ENCODE peak calls at places on chromosomes 6 and 20, in four cellular contexts. H is GM13977, E is hepatocyte, U is LoVo. L is an unnamed sample.

GRCh38 chr6:6851059-6851658 is 256.6 kb upstream of the RREB1 start:
- DNase-seq in H (no peak), E (peak; percentile 75), U (peak; percentile 90), L (no peak)

GRCh38 chr20:11716239-11716944 is 201.3 kb upstream of the BTBD3 start:
- DNase-seq in H (no peak), E (peak; percentile 66), U (peak; percentile 20), L (peak; percentile 76)

GRCh38 chr6:26233608-26234420 is 131.2 kb upstream of the BTN3A2 start:
- DNase-seq in H (peak; percentile 50), E (no peak), U (peak; percentile 44), L (peak; percentile 76)

GRCh38 chr6:145442110-145442509 is 293.2 kb downstream of the EPM2A start:
- DNase-seq in H (no peak), E (no peak), U (no peak), L (no peak)

GRCh38 chr6:3041606-3042005 is 26.7 kb upstream of the RIPK1 start:
- DNase-seq in H (no peak), E (no peak), U (no peak), L (no peak)

GRCh38 chr6:9799582-9799981 is 615.3 kb downstream of the TFAP2A start:
- DNase-seq in H (no peak), E (no peak), U (no peak), L (no peak)

GRCh38 chr6:117906905-117907599 is at the start of gene SLC35F1:
- DNase-seq in H (peak; percentile 71), E (peak; percentile 64), U (no peak), L (peak; percentile 79)

GRCh38 chr20:58702859-58703648 is 10.5 kb downstream of the NPEPL1 start:
- DNase-seq in H (no peak), E (no peak), U (no peak), L (peak; percentile 25)

GRCh38 chr6:20696676-20697075 is 162.4 kb downstream of the CDKAL1 start:
- DNase-seq in H (no peak), E (no peak), U (no peak), L (no peak)

GRCh38 chr20:17835941-17836861 is 132.4 kb downstream of the SNX5 start:
- DNase-seq in H (no peak), E (peak; percentile 73), U (no peak), L (no peak)

GRCh38 chr6:168088161-168089106 is 9.4 kb upstream of the FRMD1 start:
- DNase-seq in H (no peak), E (peak; percentile 89), U (no peak), L (peak; percentile 97)

GRCh38 chr6:30542915-30543314 is 13.4 kb downstream of the GNL1 start:
- DNase-seq in H (no peak), E (no peak), U (no peak), L (no peak)

GRCh38 chr6:146851837-146852236 is 253.1 kb downstream of the ADGB start:
- DNase-seq in H (no peak), E (no peak), U (no peak), L (no peak)

GRCh38 chr6:36616888-36617521 is 22.8 kb downstream of the SRSF3 start:
- DNase-seq in H (no peak), E (no peak), U (peak; percentile 64), L (peak; percentile 51)

GRCh38 chr6:89799756-89800155 is 19.8 kb downstream of the MDN1 start:
- DNase-seq in H (no peak), E (no peak), U (no peak), L (no peak)

GRCh38 chr6:111342913-111343312 is 140.1 kb downstream of the REV3L start:
- DNase-seq in H (no peak), E (no peak), U (no peak), L (no peak)

GRCh38 chr20:1737134-1737533 is 79.6 kb upstream of the SIRPG start:
- DNase-seq in H (no peak), E (no peak), U (no peak), L (no peak)

GRCh38 chr6:84842526-84843161 is 78.2 kb upstream of the TBX18 start:
- DNase-seq in H (no peak), E (peak; percentile 23), U (no peak), L (no peak)

GRCh38 chr6:25511386-25511785 is 140.6 kb upstream of the SCGN start:
- DNase-seq in H (no peak), E (no peak), U (no peak), L (no peak)

GRCh38 chr20:62623488-62624324 is 18.6 kb upstream of the SLCO4A1 start:
- DNase-seq in H (peak; percentile 99), E (peak; percentile 97), U (peak; percentile 90), L (peak; percentile 99)

GRCh38 chr20:7935027-7935551 is 5.2 kb downstream of the HAO1 start:
- DNase-seq in H (peak; percentile 23), E (no peak), U (no peak), L (no peak)

GRCh38 chr20:59035381-59035780 is 3.2 kb upstream of the ATP5F1E start:
- DNase-seq in H (no peak), E (no peak), U (no peak), L (no peak)

GRCh38 chr6:130161627-130162404 is 60.9 kb downstream of the SAMD3 start:
- DNase-seq in H (no peak), E (no peak), U (no peak), L (no peak)

GRCh38 chr6:127384007-127384406 is 40.6 kb upstream of the ECHDC1 start:
- DNase-seq in H (no peak), E (no peak), U (no peak), L (no peak)

GRCh38 chr6:170046786-170047626 is 243.9 kb downstream of the DLL1 start:
- DNase-seq in H (no peak), E (no peak), U (no peak), L (no peak)

GRCh38 chr6:26521485-26522391 is 16.4 kb upstream of the HMGN4 start:
- DNase-seq in H (peak; percentile 82), E (peak; percentile 89), U (peak; percentile 85), L (peak; percentile 94)